ENCODE peak calls at places on chromosomes 1 and 21, in six cellular contexts. S is GM12878, Y is neuronal stem cell, E is astrocyte, U is OCI-LY7, Q is endothelial cell of umbilical vein. F is an unnamed sample.

GRCh38 chr1:29785554-29785953 is 549.2 kb downstream of the PTPRU start:
- DNase-seq in S (no peak), Y (no peak), E (no peak), U (no peak), Q (no peak), F (no peak)

GRCh38 chr1:183635112-183635605 is 424 bp downstream of the ARPC5 start:
- DNase-seq in S (no peak), Y (no peak), E (no peak), U (peak; percentile 24), Q (no peak), F (peak; percentile 65)

GRCh38 chr1:59062743-59063142 is 234.2 kb upstream of the FGGY start:
- DNase-seq in S (no peak), Y (no peak), E (peak; percentile 82), U (no peak), Q (peak; percentile 76), F (peak; percentile 54)

GRCh38 chr1:247054992-247055415 is 23.6 kb downstream of the ZNF670 start:
- DNase-seq in S (no peak), Y (no peak), E (peak; percentile 57), U (no peak), Q (peak; percentile 71), F (peak; percentile 33)

GRCh38 chr1:185528084-185528656 is 206.0 kb upstream of the HMCN1 start:
- DNase-seq in S (no peak), Y (no peak), E (no peak), U (no peak), Q (no peak), F (no peak)

GRCh38 chr21:46057111-46057709 is 40.7 kb upstream of the COL6A2 start:
- DNase-seq in S (no peak), Y (no peak), E (no peak), U (no peak), Q (no peak), F (no peak)

GRCh38 chr1:111193712-111194480 is 6.5 kb downstream of the DENND2D start:
- DNase-seq in S (no peak), Y (no peak), E (no peak), U (no peak), Q (no peak), F (no peak)

GRCh38 chr1:37958690-37959089 is 11.8 kb upstream of the INPP5B start:
- DNase-seq in S (no peak), Y (no peak), E (peak; percentile 95), U (no peak), Q (no peak), F (no peak)

GRCh38 chr1:231937013-231937754 is 310.6 kb downstream of the DISC1 start:
- DNase-seq in S (no peak), Y (no peak), E (no peak), U (no peak), Q (no peak), F (peak; percentile 52)

GRCh38 chr21:20968391-20968790 is 29.8 kb upstream of the NCAM2 start:
- DNase-seq in S (no peak), Y (no peak), E (no peak), U (no peak), Q (no peak), F (no peak)

GRCh38 chr1:181531441-181531840 is 48.1 kb downstream of the CACNA1E start:
- DNase-seq in S (no peak), Y (no peak), E (no peak), U (no peak), Q (no peak), F (no peak)

GRCh38 chr1:150149490-150150453 is at the start of gene PLEKHO1:
- DNase-seq in S (no peak), Y (peak; percentile 61), E (peak; percentile 76), U (peak; percentile 77), Q (peak; percentile 88), F (peak; percentile 84)

GRCh38 chr1:66606359-66607142 is 72.6 kb downstream of the SGIP1 start:
- DNase-seq in S (no peak), Y (no peak), E (no peak), U (no peak), Q (no peak), F (no peak)

GRCh38 chr21:33080376-33080775 is 10.4 kb downstream of the OLIG1 start:
- DNase-seq in S (no peak), Y (no peak), E (no peak), U (no peak), Q (no peak), F (no peak)

GRCh38 chr1:10339815-10340214 is 59.0 kb upstream of the PGD start:
- DNase-seq in S (no peak), Y (peak; percentile 37), E (peak; percentile 86), U (no peak), Q (peak; percentile 93), F (peak; percentile 54)

GRCh38 chr1:247079141-247079874 is 697 bp upstream of the ZNF670 start:
- DNase-seq in S (no peak), Y (peak; percentile 4), E (no peak), U (no peak), Q (no peak), F (peak; percentile 52)

GRCh38 chr1:227729881-227730629 is 5.0 kb downstream of the JMJD4 start:
- DNase-seq in S (no peak), Y (peak; percentile 31), E (peak; percentile 31), U (peak; percentile 69), Q (peak; percentile 47), F (peak; percentile 64)

GRCh38 chr21:34687065-34687464 is 18.3 kb downstream of the CLIC6 start:
- DNase-seq in S (no peak), Y (no peak), E (no peak), U (no peak), Q (no peak), F (peak; percentile 35)

GRCh38 chr1:244869950-244870349 is 5.6 kb upstream of the HNRNPU start:
- DNase-seq in S (no peak), Y (no peak), E (no peak), U (peak; percentile 14), Q (no peak), F (no peak)

GRCh38 chr1:14849038-14849437 is 250.6 kb downstream of the KAZN start:
- DNase-seq in S (no peak), Y (no peak), E (no peak), U (no peak), Q (no peak), F (no peak)

GRCh38 chr1:231606712-231607111 is 19.9 kb upstream of the DISC1 start:
- DNase-seq in S (no peak), Y (no peak), E (no peak), U (no peak), Q (no peak), F (no peak)

GRCh38 chr1:72186733-72187307 is 95.5 kb downstream of the NEGR1 start:
- DNase-seq in S (no peak), Y (no peak), E (peak; percentile 21), U (no peak), Q (peak; percentile 51), F (peak; percentile 9)

GRCh38 chr1:39272027-39272790 is 67.7 kb downstream of the MACF1 start:
- DNase-seq in S (peak; percentile 87), Y (no peak), E (no peak), U (peak; percentile 12), Q (peak; percentile 83), F (peak; percentile 28)

GRCh38 chr1:226657788-226658537 is 81.1 kb downstream of the ITPKB start:
- DNase-seq in S (no peak), Y (no peak), E (no peak), U (no peak), Q (no peak), F (no peak)

GRCh38 chr21:44932366-44933181 is 7.3 kb upstream of the SLX9 start:
- DNase-seq in S (no peak), Y (no peak), E (no peak), U (peak; percentile 42), Q (no peak), F (peak; percentile 76)

GRCh38 chr21:18725653-18726052 is 322.1 kb upstream of the TMPRSS15 start:
- DNase-seq in S (no peak), Y (no peak), E (no peak), U (no peak), Q (no peak), F (no peak)

DNA sequence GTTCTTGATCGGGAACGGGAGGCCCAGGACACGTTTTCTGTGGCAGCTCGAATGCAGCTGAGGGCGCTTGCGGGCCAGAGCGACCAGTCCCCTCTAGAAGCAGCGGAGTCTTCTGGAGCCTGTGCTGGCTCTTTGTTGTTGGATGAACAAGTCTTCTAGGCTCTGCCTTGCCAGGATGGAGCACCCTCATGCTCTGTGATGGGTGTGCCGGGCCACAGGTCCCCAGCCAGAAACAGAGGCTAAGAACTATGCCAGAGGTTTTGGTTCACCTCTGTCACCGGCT is 94.4 kb upstream of the ARHGEF16 start:
- DNase-seq in S (no peak), Y (no peak), E (no peak), U (no peak), Q (no peak), F (no peak)
- H3K4me2 ChIP-seq in S (no peak overlapping the region), Y (no peak overlapping the region), E (no peak overlapping the region), U (no peak overlapping the region), Q (no peak overlapping the region), F (no peak overlapping the region)

GRCh38 chr1:17205652-17206051 is 724 bp downstream of the PADI1 start:
- DNase-seq in S (no peak), Y (no peak), E (no peak), U (no peak), Q (no peak), F (no peak)

GRCh38 chr1:17207966-17208418 is 3.1 kb downstream of the PADI1 start:
- DNase-seq in S (peak; percentile 72), Y (no peak), E (peak; percentile 59), U (peak; percentile 57), Q (peak; percentile 16), F (no peak)

GRCh38 chr1:17207540-17207939 is 2.6 kb downstream of the PADI1 start:
- DNase-seq in S (no peak), Y (no peak), E (no peak), U (no peak), Q (no peak), F (no peak)

GRCh38 chr1:17206196-17206595 is 1.3 kb downstream of the PADI1 start:
- DNase-seq in S (no peak), Y (no peak), E (no peak), U (no peak), Q (no peak), F (no peak)

DNA sequence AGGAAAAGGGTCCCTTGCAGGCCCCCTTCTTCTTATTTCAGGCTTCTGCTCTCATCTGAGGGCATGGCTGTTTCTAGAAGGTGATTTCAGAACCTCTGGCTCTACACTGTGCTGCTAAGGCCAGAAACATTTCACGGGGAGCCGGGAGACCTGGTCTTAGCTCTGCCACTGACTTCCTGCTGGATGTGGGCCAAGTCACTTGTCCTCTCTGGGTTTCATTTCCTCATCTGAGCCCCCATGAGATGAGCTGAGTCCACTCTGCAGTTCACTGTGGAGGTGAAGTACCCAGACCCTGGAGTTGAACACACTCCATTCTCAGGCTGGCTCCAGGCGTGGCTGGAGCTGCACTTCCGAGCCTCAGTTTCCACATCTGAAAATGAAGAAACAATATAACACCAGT is 2.1 kb downstream of the PADI1 start:
- DNase-seq in S (peak; percentile 60), Y (no peak), E (no peak), U (peak; percentile 81), Q (no peak), F (no peak)
- H3K4me3 ChIP-seq in S (no peak overlapping the region), Y (no peak overlapping the region), E (no peak overlapping the region), U (peak overlapping the region; percentile 17), Q (no peak overlapping the region), F (no peak overlapping the region)

GRCh38 chr1:236045771-236046170 is 19.1 kb downstream of the NID1 start:
- DNase-seq in S (no peak), Y (no peak), E (no peak), U (no peak), Q (no peak), F (no peak)

GRCh38 chr1:236052227-236052993 is 12.5 kb downstream of the NID1 start:
- DNase-seq in S (no peak), Y (no peak), E (no peak), U (no peak), Q (no peak), F (no peak)

GRCh38 chr1:236051107-236051885 is 13.6 kb downstream of the NID1 start:
- DNase-seq in S (no peak), Y (no peak), E (peak; percentile 20), U (no peak), Q (no peak), F (no peak)
- H3K4me2 ChIP-seq in S (no peak overlapping the region), Y (no peak overlapping the region), E (peak overlapping the region; percentile 70), U (no peak overlapping the region), Q (no peak overlapping the region), F (no peak overlapping the region)

GRCh38 chr1:212611000-212611636 is 2.6 kb downstream of the ATF3 start:
- DNase-seq in S (no peak), Y (no peak), E (no peak), U (no peak), Q (no peak), F (no peak)
- H3K4me3 ChIP-seq in S (peak overlapping the region; percentile 87), Y (no peak overlapping the region), E (peak overlapping the region; percentile 30), U (no peak overlapping the region), Q (no peak overlapping the region), F (no peak overlapping the region)

F was measured in hepatocyte.